ENCODE peak calls at places on chromosomes 16 and 17, in four cellular contexts. B, Z, V and S are unnamed samples.

GRCh38 chr17:74337834-74338500 is 11.9 kb downstream of the KIF19 start:
- DNase-seq in B (no peak), Z (no peak), V (no peak), S (no peak)

GRCh38 chr17:51467336-51467735 is 207.0 kb downstream of the UTP18 start:
- DNase-seq in B (no peak), Z (no peak), V (no peak), S (no peak)

GRCh38 chr17:81665205-81666091 is 957 bp downstream of the OXLD1 start:
- DNase-seq in B (no peak), Z (no peak), V (no peak), S (peak; percentile 26)

GRCh38 chr17:67253379-67253778 is 8.4 kb upstream of the HELZ start:
- DNase-seq in B (no peak), Z (no peak), V (no peak), S (no peak)

GRCh38 chr17:29561541-29562517 is 5.0 kb downstream of the ABHD15 start:
- DNase-seq in B (no peak), Z (no peak), V (no peak), S (no peak)

GRCh38 chr17:12928736-12929135 is 89.1 kb downstream of the ELAC2 start:
- DNase-seq in B (no peak), Z (no peak), V (no peak), S (no peak)

GRCh38 chr16:57801856-57802634 is at the start of gene KIFC3:
- DNase-seq in B (no peak), Z (no peak), V (peak; percentile 53), S (peak; percentile 44)

GRCh38 chr16:81324808-81325207 is 10.0 kb downstream of the GAN start:
- DNase-seq in B (no peak), Z (no peak), V (no peak), S (no peak)

GRCh38 chr17:13421581-13421980 is 180.1 kb downstream of the HS3ST3A1 start:
- DNase-seq in B (no peak), Z (no peak), V (no peak), S (no peak)

GRCh38 chr16:81088836-81089235 is 7.4 kb downstream of the GCSH start:
- DNase-seq in B (no peak), Z (no peak), V (no peak), S (no peak)

GRCh38 chr17:59765038-59765437 is 57.6 kb downstream of the VMP1 start:
- DNase-seq in B (no peak), Z (no peak), V (no peak), S (no peak)

GRCh38 chr16:87383522-87384161 is at the start of gene FBXO31:
- DNase-seq in B (peak; percentile 74), Z (peak; percentile 88), V (peak; percentile 86), S (peak; percentile 83)